ENCODE peak calls at places on chromosomes 13 and 19, in ten cellular contexts. C is heart right ventricle, R is astrocyte of the spinal cord, S is chondrocyte, Q is WTC11, K is GM12865, J is epithelial cell of esophagus, X is choroid plexus epithelial cell, W is H1, A is mucosa of descending colon. P is an unnamed sample.
A peak's percentile ranks its signal among the peaks of the same experiment; 100 is the strongest.

GRCh38 chr19:12665281-12665573 is 1.3 kb downstream of the MAN2B1 start:
- DNase-seq in S (no peak), A (peak; percentile 81), Q (no peak), K (peak; percentile 89), J (no peak), C (no peak), W (no peak), X (no peak), R (no peak), P (peak; percentile 84)

GRCh38 chr19:12838182-12838890 is at the start of gene MAST1:
- DNase-seq in X (no peak), R (no peak), K (peak; percentile 39), C (peak; percentile 25), S (no peak), A (peak; percentile 51), J (peak; percentile 56), W (peak; percentile 86), Q (peak; percentile 74), P (peak; percentile 94)

GRCh38 chr13:39062004-39062403 is 23.7 kb downstream of the NHLRC3 start:
- DNase-seq in Q (no peak), A (no peak), S (no peak), C (no peak), K (no peak), W (no peak), R (no peak), J (no peak), X (no peak), P (no peak)

GRCh38 chr13:38348890-38349289 is 761 bp upstream of the UFM1 start:
- DNase-seq in C (no peak), J (peak; percentile 72), S (no peak), A (no peak), R (peak; percentile 48), X (peak; percentile 40), Q (no peak), W (no peak), K (peak; percentile 15), P (no peak)

GRCh38 chr19:16825312-16826168 is 3.7 kb upstream of the SIN3B start:
- DNase-seq in R (peak; percentile 87), S (no peak), Q (peak; percentile 59), A (no peak), C (peak; percentile 50), X (peak; percentile 85), J (peak; percentile 74), W (peak; percentile 54), K (no peak), P (no peak)

GRCh38 chr19:43741075-43741840 is 13.5 kb downstream of the SMG9 start:
- DNase-seq in S (no peak), X (no peak), Q (no peak), W (no peak), K (no peak), J (no peak), A (no peak), C (no peak), R (no peak), P (no peak)

GRCh38 chr13:110907951-110908898 is 6.6 kb downstream of the ANKRD10 start:
- DNase-seq in A (no peak), W (no peak), J (peak; percentile 97), X (peak; percentile 23), C (no peak), S (no peak), R (no peak), Q (no peak), K (no peak), P (no peak)

GRCh38 chr19:36151144-36152051 is 849 bp downstream of the COX7A1 start:
- DNase-seq in X (peak; percentile 20), A (no peak), C (peak; percentile 69), S (no peak), J (no peak), K (no peak), W (no peak), R (no peak), Q (peak; percentile 30), P (peak; percentile 42)

DNA sequence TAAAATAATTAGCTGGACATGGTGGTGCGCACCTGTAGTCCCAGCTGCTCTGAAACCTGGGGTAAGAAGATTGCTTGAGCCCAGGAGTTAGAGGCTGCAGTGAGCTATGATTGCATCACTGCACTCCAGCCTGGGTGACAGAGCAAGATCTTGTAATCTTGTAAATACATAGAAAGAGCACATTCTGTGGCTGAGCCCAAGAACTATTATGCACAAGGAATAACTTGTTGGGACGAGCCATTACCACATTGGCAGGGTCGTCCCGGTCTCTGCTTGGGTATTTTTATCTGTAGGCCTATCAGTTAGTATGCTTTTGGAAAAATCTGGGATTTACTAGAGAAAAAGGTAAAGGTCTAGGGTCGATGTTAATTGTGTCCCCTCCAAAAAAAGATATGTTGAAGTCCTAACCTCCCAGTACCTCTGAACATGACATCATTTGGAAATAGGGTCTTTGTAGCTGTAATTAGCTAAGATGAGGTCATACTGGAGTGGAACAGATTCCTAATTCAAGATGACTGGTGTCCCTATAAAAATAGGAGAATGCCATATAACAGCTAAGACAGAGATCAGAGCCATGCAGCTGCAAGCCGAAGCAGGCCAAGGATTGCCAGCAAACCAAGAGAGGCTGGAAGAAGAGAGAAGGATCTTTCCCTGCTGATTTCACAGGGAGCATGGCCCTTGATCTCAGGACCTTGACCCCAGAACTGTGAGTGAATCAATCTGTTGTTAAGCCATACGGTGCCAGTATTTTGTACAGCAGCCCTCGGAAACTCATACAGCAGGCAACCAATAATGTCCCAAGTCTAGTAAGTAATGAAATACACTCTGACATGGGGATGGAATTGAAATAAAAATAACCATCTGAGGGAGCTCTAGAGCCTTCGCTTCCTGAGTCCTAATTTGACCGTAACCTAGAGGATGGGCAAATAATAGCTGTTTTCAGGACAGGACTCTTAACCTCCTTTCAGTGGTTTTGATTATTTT is 77.0 kb downstream of the TM9SF2 start:
- DNase-seq in W (no peak), A (no peak), J (no peak), S (no peak), X (peak; percentile 63), Q (no peak), R (no peak), K (peak; percentile 24), C (no peak), P (no peak)
- TF ChIP-seq CTCF in W (peak; percentile 25), A (no peak), J (peak; percentile 16), S (peak; percentile 75), X (peak; percentile 58), Q (no peak), R (peak; percentile 41), K (no peak), C (peak; percentile 48), P (no peak)

GRCh38 chr19:32289566-32290210 is 55.7 kb upstream of the ZNF507 start:
- DNase-seq in Q (no peak), S (no peak), X (no peak), A (no peak), R (no peak), C (no peak), J (no peak), W (no peak), K (no peak), P (no peak)

GRCh38 chr19:32291876-32292275 is 53.5 kb upstream of the ZNF507 start:
- DNase-seq in C (no peak), A (no peak), S (no peak), K (no peak), X (no peak), R (no peak), J (no peak), Q (no peak), W (no peak), P (no peak)

GRCh38 chr19:32287086-32287485 is 58.3 kb upstream of the ZNF507 start:
- DNase-seq in C (no peak), X (no peak), S (no peak), W (no peak), K (no peak), A (no peak), R (no peak), J (no peak), Q (no peak), P (no peak)

DNA sequence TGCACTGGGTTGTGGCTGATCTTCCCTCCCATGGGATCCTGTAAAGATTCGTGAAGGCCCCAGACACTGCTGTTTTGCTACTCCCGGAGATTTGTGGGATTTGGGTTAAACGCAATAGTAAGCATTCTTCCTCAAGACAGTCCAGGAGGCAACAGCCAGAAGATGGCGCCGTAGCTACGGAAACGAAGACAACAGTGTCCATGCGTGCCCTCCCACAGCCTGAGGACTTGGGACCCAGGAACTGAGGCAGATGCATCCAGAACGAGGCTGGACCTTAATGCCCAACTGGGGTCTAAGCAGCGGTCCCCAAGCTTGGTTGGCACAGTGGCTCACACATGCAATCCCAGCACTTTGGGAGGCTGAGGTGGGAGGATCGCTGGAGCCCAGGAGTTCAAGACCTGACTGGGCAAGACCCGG is 57.6 kb upstream of the ZNF507 start:
- DNase-seq in S (no peak), R (peak; percentile 37), K (peak; percentile 25), A (peak; percentile 61), W (peak; percentile 79), J (peak; percentile 35), X (peak; percentile 85), Q (peak; percentile 87), C (peak; percentile 74), P (no peak)
- TF ChIP-seq CTCF in S (peak; percentile 70), R (peak; percentile 59), K (peak; percentile 29), A (no peak), W (peak; percentile 81), J (peak; percentile 42), X (peak; percentile 78), Q (no peak), C (peak; percentile 57), P (no peak)

GRCh38 chr13:31234729-31235128 is 35.0 kb downstream of the B3GLCT start:
- DNase-seq in R (no peak), A (no peak), J (peak; percentile 6), Q (no peak), S (no peak), K (peak; percentile 41), C (no peak), W (no peak), X (peak; percentile 41), P (no peak)

GRCh38 chr13:31240921-31241320 is 41.1 kb downstream of the B3GLCT start:
- DNase-seq in C (no peak), W (no peak), A (no peak), X (peak; percentile 83), S (no peak), R (no peak), Q (no peak), K (no peak), J (no peak), P (no peak)

DNA sequence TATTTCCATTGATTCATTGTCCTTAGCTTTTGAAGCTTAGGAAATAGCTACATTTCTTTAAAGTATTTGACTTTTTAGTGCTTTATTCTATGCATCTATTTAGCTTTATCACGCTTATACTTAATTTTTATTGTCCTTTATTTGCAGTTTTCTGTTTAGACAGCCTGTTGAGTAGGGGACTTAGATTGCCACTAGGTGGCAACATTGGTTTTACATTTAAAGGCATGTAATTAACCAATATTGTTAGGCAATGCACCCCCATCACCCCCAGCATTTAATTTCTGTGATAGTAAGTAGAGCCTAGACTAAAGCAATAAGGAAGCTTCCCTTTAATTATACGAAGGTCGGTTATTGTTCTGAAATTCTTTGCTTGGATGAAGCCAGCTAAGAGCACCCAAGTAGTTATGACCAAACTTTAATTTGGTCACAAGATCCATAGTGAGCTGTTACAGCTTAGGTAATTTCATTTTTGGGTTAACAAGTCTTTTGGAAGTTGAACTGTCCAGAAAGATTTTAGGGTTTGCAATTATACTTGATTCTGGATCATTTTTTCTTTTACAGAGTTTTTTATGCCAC is 36.5 kb downstream of the B3GLCT start:
- DNase-seq in J (peak; percentile 58), S (no peak), R (peak; percentile 54), A (no peak), C (no peak), W (no peak), Q (no peak), X (peak; percentile 78), K (peak; percentile 35), P (peak; percentile 21)
- TF ChIP-seq CTCF in J (peak; percentile 71), S (peak; percentile 96), R (peak; percentile 77), A (peak; percentile 24), C (peak; percentile 77), W (peak; percentile 62), Q (no peak), X (peak; percentile 75), K (peak; percentile 52), P (peak; percentile 32)

GRCh38 chr19:48069435-48069834 is 25.6 kb upstream of the CABP5 start:
- DNase-seq in K (no peak), Q (peak; percentile 17), W (no peak), R (no peak), A (no peak), J (no peak), S (no peak), X (no peak), C (no peak), P (no peak)
- TF ChIP-seq CTCF in K (no peak), Q (no peak), W (peak; percentile 55), R (no peak), A (no peak), J (no peak), S (peak; percentile 10), X (peak; percentile 6), C (no peak), P (no peak)

P was measured in GM20000.